ENCODE peak calls at places on chromosomes 16 and 17, in eight cellular contexts. One of them, this sample, is unnamed. For H3K4me1, the result is how much of the 10 kb centered on the place peaks cover.

GRCh38 chr17:19978206-19978802 is 676 bp upstream of the AKAP10 start:
- DNase-seq in ovary: no peak
- DNase-seq in OCI-LY7: no peak
- DNase-seq in cardiac muscle cell: no peak
- DNase-seq in spleen: peak
- DNase-seq in naive thymus-derived CD4-positive, alpha-beta T cell: peak
- DNase-seq in heart left ventricle: no peak
- DNase-seq in adrenal gland: no peak
- DNase-seq in this sample: no peak

GRCh38 chr17:50379733-50380132 is 6.7 kb downstream of the EME1 start:
- DNase-seq in ovary: no peak
- DNase-seq in heart left ventricle: no peak
- DNase-seq in OCI-LY7: no peak
- DNase-seq in naive thymus-derived CD4-positive, alpha-beta T cell: no peak
- DNase-seq in spleen: no peak
- DNase-seq in cardiac muscle cell: no peak
- DNase-seq in adrenal gland: no peak
- DNase-seq in this sample: no peak

GRCh38 chr16:75289189-75289588 is 37.8 kb upstream of the BCAR1 start:
- DNase-seq in naive thymus-derived CD4-positive, alpha-beta T cell: no peak
- DNase-seq in OCI-LY7: no peak
- DNase-seq in cardiac muscle cell: peak
- DNase-seq in ovary: no peak
- DNase-seq in adrenal gland: peak
- DNase-seq in spleen: no peak
- DNase-seq in heart left ventricle: no peak
- DNase-seq in this sample: no peak

GRCh38 chr17:9331512-9332163 is 244.0 kb downstream of the STX8 start:
- DNase-seq in OCI-LY7: no peak
- DNase-seq in ovary: no peak
- DNase-seq in adrenal gland: no peak
- DNase-seq in heart left ventricle: no peak
- DNase-seq in cardiac muscle cell: no peak
- DNase-seq in spleen: no peak
- DNase-seq in naive thymus-derived CD4-positive, alpha-beta T cell: no peak
- DNase-seq in this sample: no peak

GRCh38 chr17:9020824-9021157 is 519 bp upstream of the NTN1 start:
- DNase-seq in spleen: peak
- DNase-seq in adrenal gland: no peak
- DNase-seq in heart left ventricle: no peak
- DNase-seq in cardiac muscle cell: no peak
- DNase-seq in ovary: no peak
- DNase-seq in OCI-LY7: no peak
- DNase-seq in naive thymus-derived CD4-positive, alpha-beta T cell: no peak
- DNase-seq in this sample: no peak

GRCh38 chr17:40839194-40839593 is 16.8 kb upstream of the KRT10 start:
- DNase-seq in naive thymus-derived CD4-positive, alpha-beta T cell: no peak
- DNase-seq in adrenal gland: no peak
- DNase-seq in cardiac muscle cell: no peak
- DNase-seq in heart left ventricle: no peak
- DNase-seq in ovary: no peak
- DNase-seq in OCI-LY7: no peak
- DNase-seq in spleen: no peak
- DNase-seq in this sample: no peak

GRCh38 chr16:84404936-84405640 is 36.8 kb downstream of the ATP2C2 start:
- DNase-seq in heart left ventricle: no peak
- DNase-seq in adrenal gland: no peak
- DNase-seq in ovary: no peak
- DNase-seq in OCI-LY7: no peak
- DNase-seq in spleen: no peak
- DNase-seq in naive thymus-derived CD4-positive, alpha-beta T cell: no peak
- DNase-seq in cardiac muscle cell: no peak
- DNase-seq in this sample: no peak

GRCh38 chr16:65537336-65537735 is 415.5 kb upstream of the CDH11 start:
- DNase-seq in adrenal gland: no peak
- DNase-seq in spleen: no peak
- DNase-seq in cardiac muscle cell: no peak
- DNase-seq in naive thymus-derived CD4-positive, alpha-beta T cell: no peak
- DNase-seq in heart left ventricle: no peak
- DNase-seq in ovary: no peak
- DNase-seq in OCI-LY7: no peak
- DNase-seq in this sample: no peak

GRCh38 chr16:10668322-10669045 is 26.2 kb downstream of the TEKT5 start:
- DNase-seq in heart left ventricle: no peak
- DNase-seq in naive thymus-derived CD4-positive, alpha-beta T cell: no peak
- DNase-seq in adrenal gland: no peak
- DNase-seq in spleen: no peak
- DNase-seq in ovary: no peak
- DNase-seq in cardiac muscle cell: peak
- DNase-seq in OCI-LY7: peak
- DNase-seq in this sample: peak

GRCh38 chr16:88049561-88050545 is 98.6 kb downstream of the BANP start:
- DNase-seq in ovary: no peak
- DNase-seq in naive thymus-derived CD4-positive, alpha-beta T cell: no peak
- DNase-seq in OCI-LY7: no peak
- DNase-seq in heart left ventricle: no peak
- DNase-seq in adrenal gland: no peak
- DNase-seq in spleen: peak
- DNase-seq in cardiac muscle cell: peak
- DNase-seq in this sample: no peak

GRCh38 chr16:88047462-88047861 is 96.2 kb downstream of the BANP start:
- DNase-seq in spleen: no peak
- DNase-seq in adrenal gland: no peak
- DNase-seq in OCI-LY7: no peak
- DNase-seq in heart left ventricle: no peak
- DNase-seq in naive thymus-derived CD4-positive, alpha-beta T cell: no peak
- DNase-seq in cardiac muscle cell: no peak
- DNase-seq in ovary: no peak
- DNase-seq in this sample: no peak

GRCh38 chr16:88049020-88049419 is 97.8 kb downstream of the BANP start:
- DNase-seq in ovary: no peak
- DNase-seq in heart left ventricle: no peak
- DNase-seq in OCI-LY7: no peak
- DNase-seq in cardiac muscle cell: no peak
- DNase-seq in naive thymus-derived CD4-positive, alpha-beta T cell: no peak
- DNase-seq in adrenal gland: no peak
- DNase-seq in spleen: peak
- DNase-seq in this sample: no peak

GRCh38 chr16:88050952-88051660 is 99.9 kb downstream of the BANP start:
- DNase-seq in adrenal gland: no peak
- DNase-seq in spleen: peak
- DNase-seq in ovary: no peak
- DNase-seq in heart left ventricle: no peak
- DNase-seq in OCI-LY7: no peak
- DNase-seq in naive thymus-derived CD4-positive, alpha-beta T cell: no peak
- DNase-seq in cardiac muscle cell: no peak
- DNase-seq in this sample: no peak

DNA sequence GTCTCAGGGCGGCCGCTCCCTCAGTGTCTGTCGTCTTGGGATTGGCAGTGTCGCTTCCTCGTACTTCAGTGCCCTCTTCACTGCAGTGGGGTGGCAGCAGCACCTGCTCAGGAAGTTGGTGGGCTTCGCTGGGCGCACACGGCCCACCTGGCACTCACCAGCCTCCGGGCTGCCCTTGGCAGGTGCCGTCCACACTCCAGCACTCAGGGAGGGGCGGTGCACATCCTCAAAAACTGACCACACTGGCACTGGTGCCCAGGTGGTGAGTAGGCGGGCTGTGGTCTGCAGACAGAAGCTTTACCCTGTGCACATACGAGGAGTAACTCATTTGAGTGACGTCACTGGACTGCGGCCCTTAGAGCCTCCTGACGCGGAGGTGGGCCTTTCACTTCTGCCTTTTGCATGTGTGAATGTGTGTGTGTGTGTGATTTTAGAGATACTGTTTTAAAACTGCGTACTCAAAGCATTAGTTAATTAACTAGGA is 94.6 kb downstream of the BANP start:
- DNase-seq in heart left ventricle: no peak
- DNase-seq in ovary: no peak
- DNase-seq in OCI-LY7: peak
- DNase-seq in spleen: peak
- DNase-seq in cardiac muscle cell: no peak
- DNase-seq in naive thymus-derived CD4-positive, alpha-beta T cell: no peak
- DNase-seq in adrenal gland: no peak
- DNase-seq in this sample: no peak
- H3K4me1 ChIP-seq in heart left ventricle: under half
- H3K4me1 ChIP-seq in ovary: under half
- H3K4me1 ChIP-seq in OCI-LY7: under half
- H3K4me1 ChIP-seq in spleen: under half
- H3K4me1 ChIP-seq in cardiac muscle cell: under half
- H3K4me1 ChIP-seq in naive thymus-derived CD4-positive, alpha-beta T cell: under half
- H3K4me1 ChIP-seq in adrenal gland: under half
- H3K4me1 ChIP-seq in this sample: under half

GRCh38 chr17:76733618-76733957 is 3.5 kb downstream of the SRSF2 start:
- DNase-seq in heart left ventricle: no peak
- DNase-seq in OCI-LY7: no peak
- DNase-seq in naive thymus-derived CD4-positive, alpha-beta T cell: no peak
- DNase-seq in cardiac muscle cell: no peak
- DNase-seq in spleen: no peak
- DNase-seq in adrenal gland: no peak
- DNase-seq in ovary: no peak
- DNase-seq in this sample: no peak
- H3K4me3 ChIP-seq in heart left ventricle: no peak
- H3K4me3 ChIP-seq in OCI-LY7: peak
- H3K4me3 ChIP-seq in naive thymus-derived CD4-positive, alpha-beta T cell: peak
- H3K4me3 ChIP-seq in cardiac muscle cell: peak
- H3K4me3 ChIP-seq in spleen: peak
- H3K4me3 ChIP-seq in adrenal gland: no peak
- H3K4me3 ChIP-seq in ovary: no peak
- H3K4me3 ChIP-seq in this sample: peak

DNA sequence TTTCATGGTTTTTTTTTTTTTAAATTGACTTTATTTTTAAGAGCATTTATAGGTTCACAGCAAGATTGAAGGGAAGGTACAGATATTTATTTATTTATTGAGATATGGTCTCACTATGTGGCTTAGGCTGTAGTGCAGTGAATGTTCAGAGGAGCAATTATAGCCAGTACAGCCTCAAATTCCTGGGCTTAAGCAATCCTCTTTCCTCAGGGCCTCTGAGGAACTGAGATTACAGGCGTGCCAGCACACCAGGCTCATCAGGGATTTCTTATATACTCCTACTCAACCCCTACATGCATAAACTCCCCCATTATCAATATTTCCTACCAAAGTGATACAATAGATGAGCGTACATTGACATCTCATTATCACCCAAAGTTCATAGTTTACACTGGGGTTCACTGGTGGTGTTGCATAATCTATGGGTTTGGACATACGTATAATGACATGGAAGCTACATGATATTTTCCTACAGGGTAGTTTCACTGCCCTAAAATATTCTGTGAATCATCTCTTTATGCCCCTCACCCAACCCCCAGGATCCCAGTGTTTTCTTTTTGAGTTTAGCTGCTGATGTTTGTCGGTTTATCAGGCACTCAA is 33.5 kb downstream of the HS3ST3B1 start:
- DNase-seq in OCI-LY7: no peak
- DNase-seq in ovary: no peak
- DNase-seq in naive thymus-derived CD4-positive, alpha-beta T cell: no peak
- DNase-seq in spleen: no peak
- DNase-seq in heart left ventricle: no peak
- DNase-seq in adrenal gland: no peak
- DNase-seq in cardiac muscle cell: no peak
- DNase-seq in this sample: peak
- H3K4me1 ChIP-seq in OCI-LY7: under half
- H3K4me1 ChIP-seq in ovary: under half
- H3K4me1 ChIP-seq in naive thymus-derived CD4-positive, alpha-beta T cell: under half
- H3K4me1 ChIP-seq in spleen: under half
- H3K4me1 ChIP-seq in heart left ventricle: under half
- H3K4me1 ChIP-seq in adrenal gland: under half
- H3K4me1 ChIP-seq in cardiac muscle cell: under half
- H3K4me1 ChIP-seq in this sample: under half

GRCh38 chr16:675884-676564 is 553 bp downstream of the RHBDL1 start:
- DNase-seq in spleen: no peak
- DNase-seq in naive thymus-derived CD4-positive, alpha-beta T cell: no peak
- DNase-seq in ovary: no peak
- DNase-seq in cardiac muscle cell: no peak
- DNase-seq in heart left ventricle: no peak
- DNase-seq in OCI-LY7: no peak
- DNase-seq in adrenal gland: no peak
- DNase-seq in this sample: no peak
- H3K4me3 ChIP-seq in spleen: peak
- H3K4me3 ChIP-seq in naive thymus-derived CD4-positive, alpha-beta T cell: no peak
- H3K4me3 ChIP-seq in ovary: peak
- H3K4me3 ChIP-seq in cardiac muscle cell: peak
- H3K4me3 ChIP-seq in heart left ventricle: peak
- H3K4me3 ChIP-seq in OCI-LY7: no peak
- H3K4me3 ChIP-seq in adrenal gland: no peak
- H3K4me3 ChIP-seq in this sample: peak

GRCh38 chr16:57619606-57620315 is 8.7 kb upstream of the ADGRG1 start:
- DNase-seq in naive thymus-derived CD4-positive, alpha-beta T cell: no peak
- DNase-seq in cardiac muscle cell: no peak
- DNase-seq in adrenal gland: peak
- DNase-seq in ovary: peak
- DNase-seq in spleen: peak
- DNase-seq in heart left ventricle: peak
- DNase-seq in OCI-LY7: no peak
- DNase-seq in this sample: no peak

GRCh38 chr16:57622361-57623250 is 5.8 kb upstream of the ADGRG1 start:
- DNase-seq in adrenal gland: peak
- DNase-seq in ovary: no peak
- DNase-seq in spleen: peak
- DNase-seq in cardiac muscle cell: no peak
- DNase-seq in OCI-LY7: no peak
- DNase-seq in naive thymus-derived CD4-positive, alpha-beta T cell: no peak
- DNase-seq in heart left ventricle: no peak
- DNase-seq in this sample: no peak

GRCh38 chr16:57619133-57619605 is 9.3 kb upstream of the ADGRG1 start:
- DNase-seq in spleen: peak
- DNase-seq in naive thymus-derived CD4-positive, alpha-beta T cell: no peak
- DNase-seq in ovary: no peak
- DNase-seq in cardiac muscle cell: no peak
- DNase-seq in heart left ventricle: peak
- DNase-seq in adrenal gland: peak
- DNase-seq in OCI-LY7: no peak
- DNase-seq in this sample: no peak

GRCh38 chr16:57621521-57622268 is 6.7 kb upstream of the ADGRG1 start:
- DNase-seq in heart left ventricle: no peak
- DNase-seq in ovary: no peak
- DNase-seq in adrenal gland: no peak
- DNase-seq in naive thymus-derived CD4-positive, alpha-beta T cell: no peak
- DNase-seq in spleen: peak
- DNase-seq in cardiac muscle cell: no peak
- DNase-seq in OCI-LY7: no peak
- DNase-seq in this sample: no peak

GRCh38 chr16:57620316-57621231 is 7.9 kb upstream of the ADGRG1 start:
- DNase-seq in ovary: no peak
- DNase-seq in spleen: peak
- DNase-seq in cardiac muscle cell: no peak
- DNase-seq in heart left ventricle: no peak
- DNase-seq in adrenal gland: no peak
- DNase-seq in OCI-LY7: no peak
- DNase-seq in naive thymus-derived CD4-positive, alpha-beta T cell: no peak
- DNase-seq in this sample: no peak
- H3K4me1 ChIP-seq in ovary: under half
- H3K4me1 ChIP-seq in spleen: under half
- H3K4me1 ChIP-seq in cardiac muscle cell: under half
- H3K4me1 ChIP-seq in heart left ventricle: under half
- H3K4me1 ChIP-seq in adrenal gland: under half
- H3K4me1 ChIP-seq in OCI-LY7: under half
- H3K4me1 ChIP-seq in naive thymus-derived CD4-positive, alpha-beta T cell: under half
- H3K4me1 ChIP-seq in this sample: under half